ENCODE peak calls at places on chromosomes 6 and 20, in seven cellular contexts. One of them, this sample, is unnamed.
A peak's percentile ranks its signal among the peaks of the same experiment; 100 is the strongest.

GRCh38 chr20:52204136-52204535 is 12.6 kb upstream of the ZFP64 start:
- DNase-seq in foreskin fibroblast: no peak
- DNase-seq in activated T-cell treated with anti-CD3 and anti-CD28 coated beads, Interleukin-2, amount 50 U/mL, for 72 hours: no peak
- DNase-seq in fibroblast of lung: no peak
- DNase-seq in GM19239: no peak
- DNase-seq in activated CD4-positive, alpha-beta T cell treated with anti-CD3 and anti-CD28 coated beads, Interleukin-2, amount 50 U/mL, for 24 hours: no peak
- DNase-seq in ACHN: no peak
- DNase-seq in this sample: no peak

GRCh38 chr6:15317934-15318902 is 72.3 kb downstream of the JARID2 start:
- DNase-seq in GM19239: no peak
- DNase-seq in activated T-cell treated with anti-CD3 and anti-CD28 coated beads, Interleukin-2, amount 50 U/mL, for 72 hours: peak; percentile 52
- DNase-seq in ACHN: no peak
- DNase-seq in activated CD4-positive, alpha-beta T cell treated with anti-CD3 and anti-CD28 coated beads, Interleukin-2, amount 50 U/mL, for 24 hours: no peak
- DNase-seq in foreskin fibroblast: peak; percentile 47
- DNase-seq in fibroblast of lung: no peak
- DNase-seq in this sample: peak; percentile 41

GRCh38 chr6:158068893-158069799 is 87.5 kb downstream of the SYNJ2 start:
- DNase-seq in activated CD4-positive, alpha-beta T cell treated with anti-CD3 and anti-CD28 coated beads, Interleukin-2, amount 50 U/mL, for 24 hours: no peak
- DNase-seq in fibroblast of lung: peak; percentile 66
- DNase-seq in activated T-cell treated with anti-CD3 and anti-CD28 coated beads, Interleukin-2, amount 50 U/mL, for 72 hours: no peak
- DNase-seq in ACHN: peak; percentile 41
- DNase-seq in GM19239: no peak
- DNase-seq in foreskin fibroblast: peak; percentile 68
- DNase-seq in this sample: peak; percentile 42

GRCh38 chr6:11702039-11702795 is 76.4 kb downstream of the ADTRP start:
- DNase-seq in foreskin fibroblast: peak; percentile 56
- DNase-seq in activated T-cell treated with anti-CD3 and anti-CD28 coated beads, Interleukin-2, amount 50 U/mL, for 72 hours: no peak
- DNase-seq in ACHN: no peak
- DNase-seq in GM19239: no peak
- DNase-seq in activated CD4-positive, alpha-beta T cell treated with anti-CD3 and anti-CD28 coated beads, Interleukin-2, amount 50 U/mL, for 24 hours: no peak
- DNase-seq in fibroblast of lung: no peak
- DNase-seq in this sample: no peak

GRCh38 chr6:75381878-75382633 is 97.5 kb upstream of the TMEM30A start:
- DNase-seq in activated CD4-positive, alpha-beta T cell treated with anti-CD3 and anti-CD28 coated beads, Interleukin-2, amount 50 U/mL, for 24 hours: no peak
- DNase-seq in ACHN: no peak
- DNase-seq in fibroblast of lung: peak; percentile 21
- DNase-seq in foreskin fibroblast: peak; percentile 51
- DNase-seq in GM19239: no peak
- DNase-seq in activated T-cell treated with anti-CD3 and anti-CD28 coated beads, Interleukin-2, amount 50 U/mL, for 72 hours: no peak
- DNase-seq in this sample: no peak

GRCh38 chr6:96837138-96837971 is at the start of gene GPR63:
- DNase-seq in activated T-cell treated with anti-CD3 and anti-CD28 coated beads, Interleukin-2, amount 50 U/mL, for 72 hours: peak; percentile 84
- DNase-seq in activated CD4-positive, alpha-beta T cell treated with anti-CD3 and anti-CD28 coated beads, Interleukin-2, amount 50 U/mL, for 24 hours: peak; percentile 41
- DNase-seq in ACHN: peak; percentile 88
- DNase-seq in fibroblast of lung: peak; percentile 77
- DNase-seq in GM19239: peak; percentile 68
- DNase-seq in foreskin fibroblast: peak; percentile 92
- DNase-seq in this sample: peak; percentile 85

GRCh38 chr6:25717856-25718740 is 36.4 kb upstream of the SLC17A4 start:
- DNase-seq in foreskin fibroblast: peak; percentile 65
- DNase-seq in ACHN: peak; percentile 49
- DNase-seq in activated T-cell treated with anti-CD3 and anti-CD28 coated beads, Interleukin-2, amount 50 U/mL, for 72 hours: no peak
- DNase-seq in fibroblast of lung: peak; percentile 47
- DNase-seq in activated CD4-positive, alpha-beta T cell treated with anti-CD3 and anti-CD28 coated beads, Interleukin-2, amount 50 U/mL, for 24 hours: no peak
- DNase-seq in GM19239: no peak
- DNase-seq in this sample: no peak

GRCh38 chr6:80528115-80528514 is 421.6 kb downstream of the BCKDHB start:
- DNase-seq in fibroblast of lung: no peak
- DNase-seq in foreskin fibroblast: peak; percentile 37
- DNase-seq in activated T-cell treated with anti-CD3 and anti-CD28 coated beads, Interleukin-2, amount 50 U/mL, for 72 hours: no peak
- DNase-seq in ACHN: no peak
- DNase-seq in activated CD4-positive, alpha-beta T cell treated with anti-CD3 and anti-CD28 coated beads, Interleukin-2, amount 50 U/mL, for 24 hours: no peak
- DNase-seq in GM19239: no peak
- DNase-seq in this sample: no peak

GRCh38 chr6:45074423-45074822 is 253.7 kb upstream of the RUNX2 start:
- DNase-seq in ACHN: no peak
- DNase-seq in foreskin fibroblast: no peak
- DNase-seq in activated T-cell treated with anti-CD3 and anti-CD28 coated beads, Interleukin-2, amount 50 U/mL, for 72 hours: no peak
- DNase-seq in activated CD4-positive, alpha-beta T cell treated with anti-CD3 and anti-CD28 coated beads, Interleukin-2, amount 50 U/mL, for 24 hours: no peak
- DNase-seq in fibroblast of lung: no peak
- DNase-seq in GM19239: no peak
- DNase-seq in this sample: no peak

GRCh38 chr6:26230336-26230735 is 134.7 kb upstream of the BTN3A2 start:
- DNase-seq in ACHN: no peak
- DNase-seq in activated CD4-positive, alpha-beta T cell treated with anti-CD3 and anti-CD28 coated beads, Interleukin-2, amount 50 U/mL, for 24 hours: no peak
- DNase-seq in foreskin fibroblast: peak; percentile 38
- DNase-seq in activated T-cell treated with anti-CD3 and anti-CD28 coated beads, Interleukin-2, amount 50 U/mL, for 72 hours: no peak
- DNase-seq in fibroblast of lung: no peak
- DNase-seq in GM19239: no peak
- DNase-seq in this sample: no peak

GRCh38 chr6:37536462-37537225 is 37.0 kb upstream of the CCDC167 start:
- DNase-seq in ACHN: no peak
- DNase-seq in foreskin fibroblast: no peak
- DNase-seq in activated T-cell treated with anti-CD3 and anti-CD28 coated beads, Interleukin-2, amount 50 U/mL, for 72 hours: no peak
- DNase-seq in GM19239: no peak
- DNase-seq in activated CD4-positive, alpha-beta T cell treated with anti-CD3 and anti-CD28 coated beads, Interleukin-2, amount 50 U/mL, for 24 hours: no peak
- DNase-seq in fibroblast of lung: no peak
- DNase-seq in this sample: no peak

GRCh38 chr20:63700199-63701050 is 4.0 kb downstream of the TNFRSF6B start:
- DNase-seq in fibroblast of lung: no peak
- DNase-seq in GM19239: no peak
- DNase-seq in foreskin fibroblast: no peak
- DNase-seq in ACHN: no peak
- DNase-seq in activated T-cell treated with anti-CD3 and anti-CD28 coated beads, Interleukin-2, amount 50 U/mL, for 72 hours: no peak
- DNase-seq in activated CD4-positive, alpha-beta T cell treated with anti-CD3 and anti-CD28 coated beads, Interleukin-2, amount 50 U/mL, for 24 hours: no peak
- DNase-seq in this sample: no peak

GRCh38 chr20:17202030-17202429 is 24.8 kb upstream of the PCSK2 start:
- DNase-seq in GM19239: no peak
- DNase-seq in activated CD4-positive, alpha-beta T cell treated with anti-CD3 and anti-CD28 coated beads, Interleukin-2, amount 50 U/mL, for 24 hours: no peak
- DNase-seq in activated T-cell treated with anti-CD3 and anti-CD28 coated beads, Interleukin-2, amount 50 U/mL, for 72 hours: no peak
- DNase-seq in foreskin fibroblast: no peak
- DNase-seq in fibroblast of lung: no peak
- DNase-seq in ACHN: no peak
- DNase-seq in this sample: no peak

GRCh38 chr20:47724398-47724797 is 60.9 kb downstream of the SULF2 start:
- DNase-seq in fibroblast of lung: no peak
- DNase-seq in activated T-cell treated with anti-CD3 and anti-CD28 coated beads, Interleukin-2, amount 50 U/mL, for 72 hours: no peak
- DNase-seq in ACHN: no peak
- DNase-seq in foreskin fibroblast: no peak
- DNase-seq in GM19239: no peak
- DNase-seq in activated CD4-positive, alpha-beta T cell treated with anti-CD3 and anti-CD28 coated beads, Interleukin-2, amount 50 U/mL, for 24 hours: no peak
- DNase-seq in this sample: no peak

GRCh38 chr20:43749734-43750294 is 23.0 kb upstream of the GTSF1L start:
- DNase-seq in GM19239: peak; percentile 49
- DNase-seq in activated CD4-positive, alpha-beta T cell treated with anti-CD3 and anti-CD28 coated beads, Interleukin-2, amount 50 U/mL, for 24 hours: peak; percentile 84
- DNase-seq in ACHN: peak; percentile 49
- DNase-seq in fibroblast of lung: peak; percentile 47
- DNase-seq in activated T-cell treated with anti-CD3 and anti-CD28 coated beads, Interleukin-2, amount 50 U/mL, for 72 hours: peak; percentile 86
- DNase-seq in foreskin fibroblast: peak; percentile 84
- DNase-seq in this sample: peak; percentile 91

GRCh38 chr20:31652917-31653385 is 15.2 kb downstream of the COX4I2 start:
- DNase-seq in foreskin fibroblast: peak; percentile 86
- DNase-seq in GM19239: no peak
- DNase-seq in activated T-cell treated with anti-CD3 and anti-CD28 coated beads, Interleukin-2, amount 50 U/mL, for 72 hours: no peak
- DNase-seq in ACHN: no peak
- DNase-seq in activated CD4-positive, alpha-beta T cell treated with anti-CD3 and anti-CD28 coated beads, Interleukin-2, amount 50 U/mL, for 24 hours: no peak
- DNase-seq in fibroblast of lung: peak; percentile 86
- DNase-seq in this sample: no peak

This sample was measured in stimulated activated CD4-positive, alpha-beta T cell treated with anti-CD3 and anti-CD28 coated beads, Interleukin-15, amount 100 ng/mL, for 24 hours.